ENCODE peak calls at places on chromosomes 6 and 20, in eight cellular contexts. G, N, F, Z, D, R, L and A are unnamed samples.
A peak's percentile ranks its signal among the peaks of the same experiment; 100 is the strongest.

GRCh38 chr20:57835053-57835452 is 125.2 kb upstream of the PMEPA1 start:
- DNase-seq in G (no peak), N (no peak), L (no peak), F (no peak), Z (no peak), D (no peak), R (no peak), A (no peak)

GRCh38 chr6:50007821-50008220 is 14.0 kb downstream of the DEFB110 start:
- DNase-seq in N (no peak), R (no peak), D (no peak), Z (peak; percentile 57), F (no peak), G (no peak), L (no peak), A (no peak)

GRCh38 chr6:63476302-63476701 is 96.0 kb upstream of the LOC128125822 start:
- DNase-seq in D (no peak), N (no peak), L (no peak), G (no peak), F (no peak), Z (no peak), R (peak; percentile 35), A (no peak)

GRCh38 chr6:28789553-28790083 is 134.2 kb downstream of the TRIM27 start:
- DNase-seq in Z (peak; percentile 68), G (no peak), R (peak; percentile 54), F (no peak), D (no peak), N (peak; percentile 61), L (no peak), A (no peak)

GRCh38 chr6:32844839-32845372 is 1.1 kb upstream of the PSMB8 start:
- DNase-seq in F (no peak), Z (no peak), G (no peak), R (no peak), L (no peak), N (no peak), D (no peak), A (no peak)

GRCh38 chr6:28371706-28372451 is 22.1 kb downstream of the ZKSCAN3 start:
- DNase-seq in R (no peak), G (no peak), D (no peak), F (no peak), N (peak; percentile 22), L (no peak), Z (no peak), A (no peak)

GRCh38 chr6:118597636-118598035 is 49.5 kb downstream of the PLN start:
- DNase-seq in N (no peak), R (no peak), G (no peak), F (no peak), L (no peak), Z (no peak), D (no peak), A (no peak)

GRCh38 chr20:19419420-19419819 is 207.0 kb downstream of the SLC24A3 start:
- DNase-seq in N (no peak), R (no peak), D (no peak), F (no peak), G (no peak), Z (no peak), L (no peak), A (no peak)

GRCh38 chr6:12504325-12504966 is 212.1 kb upstream of the PHACTR1 start:
- DNase-seq in G (no peak), L (no peak), F (no peak), D (no peak), R (peak; percentile 39), N (no peak), Z (peak; percentile 14), A (peak; percentile 58)

GRCh38 chr6:89310929-89311328 is 4.2 kb downstream of the GABRR2 start:
- DNase-seq in D (no peak), N (no peak), G (no peak), F (no peak), L (no peak), Z (no peak), R (peak; percentile 49), A (peak; percentile 98)

DNA sequence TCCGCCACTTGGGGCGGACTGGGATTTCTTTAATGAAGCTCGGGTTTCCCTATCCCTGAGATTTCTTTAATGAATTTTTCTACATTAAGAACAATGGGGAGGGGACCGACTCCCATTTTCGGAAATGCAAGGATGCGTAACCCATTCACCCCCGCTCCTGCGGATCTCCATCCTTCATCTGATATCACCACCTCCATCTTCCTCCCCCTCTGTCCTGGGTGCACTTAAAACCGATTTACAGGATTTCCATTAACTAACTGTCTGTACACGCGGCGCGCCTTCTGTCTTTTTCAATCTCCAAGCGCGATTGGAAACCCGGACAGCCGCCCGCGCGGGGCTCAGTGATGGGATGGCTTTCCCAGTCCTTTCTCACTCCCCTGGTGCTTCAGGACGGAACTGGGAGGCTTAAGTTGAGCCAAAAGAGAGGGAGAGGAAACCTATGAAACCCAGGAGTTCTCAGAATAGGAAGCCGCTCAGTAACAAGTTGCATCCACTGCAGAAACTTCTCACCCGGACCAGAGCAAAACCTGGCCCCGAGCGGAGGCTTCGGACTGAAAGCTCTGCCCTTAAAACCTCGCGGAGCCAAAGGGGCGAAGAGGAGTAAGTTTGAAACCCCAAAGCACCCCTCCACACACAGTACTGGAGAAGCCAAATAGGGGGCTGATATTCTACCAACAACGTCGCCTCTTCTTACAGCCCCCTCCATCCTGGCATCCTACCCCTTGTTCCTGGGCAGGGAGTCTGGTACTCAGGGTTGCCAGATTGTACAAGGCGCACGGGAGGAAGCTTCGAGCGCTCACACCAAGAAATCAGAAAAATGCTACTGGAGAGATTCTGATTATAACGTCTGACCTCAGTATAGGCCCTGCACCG is 721 bp upstream of the COL12A1 start:
- DNase-seq in N (peak; percentile 64), L (peak; percentile 32), Z (no peak), R (peak; percentile 48), G (no peak), F (no peak), D (no peak), A (peak; percentile 16)
- TF ChIP-seq CTCF in N (no peak), L (no peak), Z (peak; percentile 6), R (peak; percentile 10), G (no peak), F (no peak), D (peak; percentile 33), A (no peak)

GRCh38 chr20:60060593-60060992 is 102.4 kb downstream of the CDH26 start:
- DNase-seq in F (no peak), D (no peak), L (peak; percentile 50), N (no peak), R (no peak), G (no peak), Z (no peak), A (no peak)

GRCh38 chr20:60064554-60064953 is 106.3 kb downstream of the CDH26 start:
- DNase-seq in F (no peak), N (no peak), Z (no peak), D (no peak), L (no peak), G (no peak), R (no peak), A (no peak)

GRCh38 chr20:60060006-60060557 is 101.9 kb downstream of the CDH26 start:
- DNase-seq in L (no peak), D (no peak), R (no peak), G (no peak), F (no peak), N (no peak), Z (no peak), A (no peak)

GRCh38 chr20:60063739-60064138 is 105.5 kb downstream of the CDH26 start:
- DNase-seq in G (no peak), L (no peak), D (no peak), F (no peak), N (no peak), R (no peak), Z (no peak), A (no peak)

GRCh38 chr20:60062431-60063336 is 104.5 kb downstream of the CDH26 start:
- DNase-seq in Z (peak; percentile 69), F (no peak), R (no peak), L (no peak), D (no peak), N (peak; percentile 30), G (no peak), A (peak; percentile 58)
- H3K4me3 ChIP-seq in Z (no peak overlapping the region), F (no peak overlapping the region), R (no peak overlapping the region), L (no peak overlapping the region), D (peak overlapping the region; percentile 35), N (no peak overlapping the region), G (no peak overlapping the region), A (peak overlapping the region; percentile 24)

GRCh38 chr20:36202891-36203338 is 33.4 kb upstream of the AAR2 start:
- DNase-seq in R (peak; percentile 78), F (peak; percentile 79), L (peak; percentile 53), Z (peak; percentile 19), D (no peak), G (peak; percentile 64), N (peak; percentile 66), A (peak; percentile 80)
- H3K27ac ChIP-seq in R (no peak overlapping the region), F (no peak overlapping the region), L (no peak overlapping the region), Z (no peak overlapping the region), D (no peak overlapping the region), G (no peak overlapping the region), N (no peak overlapping the region), A (no peak overlapping the region)

GRCh38 chr6:52506502-52506875 is 70.4 kb downstream of the TRAM2 start:
- DNase-seq in L (no peak), D (no peak), N (no peak), R (no peak), F (no peak), G (no peak), Z (no peak), A (no peak)

GRCh38 chr6:52507557-52508260 is 69.2 kb downstream of the TRAM2 start:
- DNase-seq in R (no peak), Z (peak; percentile 81), D (no peak), N (peak; percentile 88), G (no peak), L (no peak), F (no peak), A (no peak)

GRCh38 chr6:52504778-52505127 is 72.1 kb downstream of the TRAM2 start:
- DNase-seq in D (no peak), G (no peak), Z (no peak), L (no peak), N (no peak), R (no peak), F (no peak), A (no peak)

GRCh38 chr6:52503853-52504777 is 72.7 kb downstream of the TRAM2 start:
- DNase-seq in Z (peak; percentile 72), D (no peak), G (no peak), R (no peak), F (peak; percentile 95), L (peak; percentile 93), N (peak; percentile 71), A (peak; percentile 89)

DNA sequence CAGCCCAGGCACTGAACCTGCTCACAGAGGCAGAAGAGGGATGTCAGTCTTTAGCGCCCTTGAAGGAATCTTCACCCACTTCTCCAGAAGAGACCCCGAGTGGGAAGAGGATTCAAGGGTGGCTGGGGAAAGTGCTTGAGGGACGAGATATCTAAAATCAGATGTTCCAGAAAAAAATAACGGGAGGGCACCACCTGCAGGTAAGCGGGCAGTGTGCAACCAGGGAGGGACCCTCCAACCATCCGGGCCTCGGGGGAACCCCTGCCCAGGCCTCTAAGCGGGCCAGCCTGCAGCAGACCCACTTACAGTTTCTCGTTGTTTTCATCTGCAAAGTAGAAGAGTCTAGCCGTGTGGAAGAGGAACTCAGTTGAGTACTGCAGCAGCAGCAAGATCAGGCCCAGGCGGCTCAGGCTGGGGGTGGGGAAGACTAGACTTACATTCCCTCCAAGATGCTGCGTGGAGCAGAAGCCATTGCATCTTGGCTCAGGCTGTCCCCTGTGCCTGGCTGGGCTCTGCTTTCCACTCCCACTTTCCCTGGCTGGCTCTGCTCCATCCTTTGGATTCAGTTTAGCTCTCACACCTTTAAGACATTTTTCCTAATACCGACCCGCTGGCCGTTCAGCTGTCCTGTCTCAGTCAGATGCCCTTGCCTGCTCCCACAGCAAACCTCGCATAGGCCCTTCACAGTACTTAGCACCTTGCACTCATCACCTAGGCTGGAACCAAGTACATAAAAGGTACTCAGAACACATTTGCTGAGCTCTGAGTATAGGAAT is 70.9 kb downstream of the TRAM2 start:
- DNase-seq in N (no peak), F (no peak), Z (no peak), D (no peak), L (no peak), G (no peak), R (no peak), A (peak; percentile 37)
- TF ChIP-seq CTCF in N (peak; percentile 8), F (no peak), Z (no peak), D (peak; percentile 13), L (no peak), G (no peak), R (peak; percentile 43), A (peak; percentile 50)

GRCh38 chr6:105488521-105489212 is 85.8 kb upstream of the PREP start:
- DNase-seq in L (peak; percentile 40), R (peak; percentile 23), D (no peak), G (no peak), Z (peak; percentile 36), N (peak; percentile 13), F (no peak), A (no peak)
- H3K4me3 ChIP-seq in L (no peak overlapping the region), R (no peak overlapping the region), D (no peak overlapping the region), G (no peak overlapping the region), Z (no peak overlapping the region), N (no peak overlapping the region), F (peak overlapping the region; percentile 6), A (no peak overlapping the region)